ENCODE peak calls at places on chromosome 10, in nine cellular contexts. V is ovary; J is DND-41; G is brain microvascular endothelial cell; I is psoas muscle; B is iPS DF 6.9; Z is effector memory CD4-positive, alpha-beta T cell; R is adrenal gland; F is hepatocyte. N is an unnamed sample. For H3K36me3, the result is how much of the 10 kb centered on the place peaks cover.

GRCh38 chr10:2477154-2477553 is 590.2 kb upstream of the PFKP start:
- DNase-seq in V (no peak), J (no peak), G (no peak), I (no peak), B (peak), Z (no peak), R (no peak), F (no peak), N (no peak)

GRCh38 chr10:108775911-108776475 is 1147.3 kb downstream of the XPNPEP1 start:
- DNase-seq in V (no peak), J (no peak), G (no peak), I (no peak), B (no peak), Z (no peak), R (no peak), F (no peak), N (no peak)

GRCh38 chr10:112332509-112333228 is 41.2 kb upstream of the ACSL5 start:
- DNase-seq in V (no peak), J (no peak), G (no peak), I (no peak), B (no peak), Z (no peak), R (no peak), F (no peak), N (no peak)

GRCh38 chr10:117075064-117075463 is 63.0 kb downstream of the VAX1 start:
- DNase-seq in V (no peak), J (no peak), G (peak), I (no peak), B (no peak), Z (no peak), R (no peak), F (peak), N (no peak)

GRCh38 chr10:71766717-71767419 is 6.5 kb downstream of the VSIR start:
- DNase-seq in V (peak), J (no peak), G (peak), I (peak), B (no peak), Z (no peak), R (peak), F (peak), N (no peak)

GRCh38 chr10:93999401-93999851 is 5.7 kb downstream of the PLCE1 start:
- DNase-seq in V (peak), J (no peak), G (peak), I (peak), B (no peak), Z (no peak), R (no peak), F (peak), N (no peak)

GRCh38 chr10:11197266-11197712 is 179.6 kb downstream of the CELF2 start:
- DNase-seq in V (no peak), J (no peak), G (no peak), I (peak), B (no peak), Z (no peak), R (peak), F (peak), N (no peak)

GRCh38 chr10:74164641-74165529 is 13.9 kb downstream of the ADK start:
- DNase-seq in V (no peak), J (no peak), G (no peak), I (no peak), B (no peak), Z (no peak), R (no peak), F (peak), N (no peak)

GRCh38 chr10:131691481-131692090 is 209.2 kb upstream of the PPP2R2D start:
- DNase-seq in V (no peak), J (no peak), G (no peak), I (no peak), B (no peak), Z (no peak), R (no peak), F (no peak), N (no peak)

GRCh38 chr10:58854811-58855210 is 321.6 kb upstream of the PHYHIPL start:
- DNase-seq in V (no peak), J (no peak), G (no peak), I (no peak), B (no peak), Z (no peak), R (no peak), F (no peak), N (no peak)

GRCh38 chr10:70534281-70534680 is 55.7 kb downstream of the PALD1 start:
- DNase-seq in V (no peak), J (no peak), G (no peak), I (no peak), B (no peak), Z (no peak), R (no peak), F (no peak), N (no peak)

GRCh38 chr10:78524342-78524741 is 490.7 kb downstream of the RPS24 start:
- DNase-seq in V (no peak), J (no peak), G (no peak), I (no peak), B (no peak), Z (no peak), R (no peak), F (no peak), N (no peak)

GRCh38 chr10:8310930-8311329 is 256.4 kb downstream of the GATA3 start:
- DNase-seq in V (no peak), J (no peak), G (no peak), I (no peak), B (no peak), Z (no peak), R (no peak), F (no peak), N (no peak)
- H3K36me3 ChIP-seq in V (under half), J (under half), G (under half), I (under half), B (under half), Z (under half), R (under half), F (under half), N (under half)

GRCh38 chr10:1093696-1094095 is 37.5 kb downstream of the WDR37 start:
- DNase-seq in V (no peak), J (no peak), G (no peak), I (no peak), B (no peak), Z (no peak), R (no peak), F (no peak), N (no peak)
- H3K36me3 ChIP-seq in V (under half), J (half or more), G (half or more), I (under half), B (under half), Z (half or more), R (half or more), F (under half), N (under half)

GRCh38 chr10:100239851-100240250 is 10.5 kb upstream of the CHUK start:
- DNase-seq in V (no peak), J (no peak), G (no peak), I (no peak), B (no peak), Z (no peak), R (no peak), F (no peak), N (no peak)
- H3K36me3 ChIP-seq in V (under half), J (half or more), G (under half), I (under half), B (under half), Z (half or more), R (half or more), F (under half), N (half or more)

GRCh38 chr10:103881420-103882284 is 26.3 kb upstream of the SH3PXD2A start:
- DNase-seq in V (no peak), J (no peak), G (no peak), I (peak), B (no peak), Z (no peak), R (no peak), F (no peak), N (no peak)
- H3K36me3 ChIP-seq in V (under half), J (under half), G (under half), I (under half), B (under half), Z (half or more), R (under half), F (under half), N (half or more)

N was measured in CD4-positive, alpha-beta memory T cell.